ENCODE peak calls at places on chromosome 9, in five cellular contexts. One of them, this sample, is unnamed.

GRCh38 chr9:104779334-104779733 is 15.4 kb downstream of the NIPSNAP3B start:
- DNase-seq in ecto neural progenitor cell: no peak
- DNase-seq in T-helper 1 cell: no peak
- DNase-seq in cardiac septum: no peak
- DNase-seq in AG09309: no peak
- DNase-seq in this sample: no peak

GRCh38 chr9:2489838-2490314 is 131.7 kb upstream of the VLDLR start:
- DNase-seq in ecto neural progenitor cell: no peak
- DNase-seq in cardiac septum: no peak
- DNase-seq in T-helper 1 cell: no peak
- DNase-seq in AG09309: peak; percentile 71
- DNase-seq in this sample: no peak

GRCh38 chr9:120650352-120650751 is 63.9 kb downstream of the MEGF9 start:
- DNase-seq in cardiac septum: no peak
- DNase-seq in AG09309: no peak
- DNase-seq in T-helper 1 cell: no peak
- DNase-seq in ecto neural progenitor cell: no peak
- DNase-seq in this sample: no peak

GRCh38 chr9:84146893-84147705 is 166.5 kb downstream of the RMI1 start:
- DNase-seq in T-helper 1 cell: no peak
- DNase-seq in cardiac septum: no peak
- DNase-seq in ecto neural progenitor cell: no peak
- DNase-seq in AG09309: peak; percentile 20
- DNase-seq in this sample: no peak

GRCh38 chr9:98796364-98797101 is at the start of gene ANKS6:
- DNase-seq in AG09309: no peak
- DNase-seq in cardiac septum: peak; percentile 88
- DNase-seq in T-helper 1 cell: peak; percentile 81
- DNase-seq in ecto neural progenitor cell: peak; percentile 88
- DNase-seq in this sample: peak; percentile 88

GRCh38 chr9:91193658-91194391 is 167.9 kb downstream of the AUH start:
- DNase-seq in ecto neural progenitor cell: peak; percentile 90
- DNase-seq in T-helper 1 cell: peak; percentile 21
- DNase-seq in cardiac septum: peak; percentile 93
- DNase-seq in AG09309: peak; percentile 91
- DNase-seq in this sample: peak; percentile 94

GRCh38 chr9:89748831-89749499 is 144.2 kb downstream of the GADD45G start:
- DNase-seq in ecto neural progenitor cell: no peak
- DNase-seq in T-helper 1 cell: no peak
- DNase-seq in cardiac septum: no peak
- DNase-seq in AG09309: no peak
- DNase-seq in this sample: no peak

GRCh38 chr9:129125478-129125877 is 14.3 kb downstream of the PTPA start:
- DNase-seq in ecto neural progenitor cell: no peak
- DNase-seq in T-helper 1 cell: no peak
- DNase-seq in cardiac septum: no peak
- DNase-seq in AG09309: peak; percentile 73
- DNase-seq in this sample: no peak

GRCh38 chr9:120402741-120403542 is 177.0 kb downstream of the CDK5RAP2 start:
- DNase-seq in T-helper 1 cell: no peak
- DNase-seq in ecto neural progenitor cell: no peak
- DNase-seq in AG09309: peak; percentile 93
- DNase-seq in cardiac septum: peak; percentile 71
- DNase-seq in this sample: peak; percentile 46

GRCh38 chr9:125239631-125240597 is 1.2 kb downstream of the HSPA5 start:
- DNase-seq in cardiac septum: no peak
- DNase-seq in T-helper 1 cell: no peak
- DNase-seq in AG09309: no peak
- DNase-seq in ecto neural progenitor cell: no peak
- DNase-seq in this sample: no peak

GRCh38 chr9:4507306-4507705 is 17.0 kb downstream of the SLC1A1 start:
- DNase-seq in ecto neural progenitor cell: no peak
- DNase-seq in cardiac septum: no peak
- DNase-seq in T-helper 1 cell: no peak
- DNase-seq in AG09309: no peak
- DNase-seq in this sample: no peak

GRCh38 chr9:124814178-124814535 is 37.2 kb downstream of the OLFML2A start:
- DNase-seq in ecto neural progenitor cell: no peak
- DNase-seq in AG09309: no peak
- DNase-seq in cardiac septum: no peak
- DNase-seq in T-helper 1 cell: no peak
- DNase-seq in this sample: no peak

GRCh38 chr9:114958021-114958846 is 27.8 kb upstream of the TNFSF8 start:
- DNase-seq in T-helper 1 cell: no peak
- DNase-seq in ecto neural progenitor cell: no peak
- DNase-seq in cardiac septum: no peak
- DNase-seq in AG09309: no peak
- DNase-seq in this sample: peak; percentile 68

GRCh38 chr9:19650292-19650691 is 138.5 kb downstream of the SLC24A2 start:
- DNase-seq in T-helper 1 cell: no peak
- DNase-seq in cardiac septum: no peak
- DNase-seq in AG09309: no peak
- DNase-seq in ecto neural progenitor cell: no peak
- DNase-seq in this sample: no peak

GRCh38 chr9:136342191-136343120 is 15.1 kb downstream of the GPSM1 start:
- DNase-seq in AG09309: no peak
- DNase-seq in T-helper 1 cell: peak; percentile 31
- DNase-seq in cardiac septum: peak; percentile 95
- DNase-seq in ecto neural progenitor cell: peak; percentile 97
- DNase-seq in this sample: peak; percentile 93

GRCh38 chr9:18666348-18666747 is 192.4 kb downstream of the ADAMTSL1 start:
- DNase-seq in AG09309: no peak
- DNase-seq in cardiac septum: no peak
- DNase-seq in T-helper 1 cell: no peak
- DNase-seq in ecto neural progenitor cell: no peak
- DNase-seq in this sample: no peak

GRCh38 chr9:13083973-13084528 is 195.4 kb downstream of the MPDZ start:
- DNase-seq in ecto neural progenitor cell: no peak
- DNase-seq in T-helper 1 cell: no peak
- DNase-seq in AG09309: peak; percentile 3
- DNase-seq in cardiac septum: no peak
- DNase-seq in this sample: no peak

GRCh38 chr9:2621678-2622360 is at the start of gene VLDLR:
- DNase-seq in T-helper 1 cell: no peak
- DNase-seq in AG09309: no peak
- DNase-seq in ecto neural progenitor cell: peak; percentile 84
- DNase-seq in cardiac septum: peak; percentile 81
- DNase-seq in this sample: peak; percentile 66

GRCh38 chr9:119974026-119974425 is 604.8 kb upstream of the BRINP1 start:
- DNase-seq in AG09309: no peak
- DNase-seq in ecto neural progenitor cell: no peak
- DNase-seq in cardiac septum: no peak
- DNase-seq in T-helper 1 cell: no peak
- DNase-seq in this sample: no peak

GRCh38 chr9:124664143-124664542 is 107.0 kb downstream of the NR6A1 start:
- DNase-seq in AG09309: no peak
- DNase-seq in ecto neural progenitor cell: no peak
- DNase-seq in cardiac septum: no peak
- DNase-seq in T-helper 1 cell: no peak
- DNase-seq in this sample: no peak

GRCh38 chr9:137025120-137025966 is 2.7 kb downstream of the ABCA2 start:
- DNase-seq in cardiac septum: no peak
- DNase-seq in T-helper 1 cell: no peak
- DNase-seq in AG09309: no peak
- DNase-seq in ecto neural progenitor cell: no peak
- DNase-seq in this sample: peak; percentile 85

GRCh38 chr9:69996947-69997346 is 46.7 kb upstream of the MAMDC2 start:
- DNase-seq in ecto neural progenitor cell: no peak
- DNase-seq in AG09309: no peak
- DNase-seq in cardiac septum: no peak
- DNase-seq in T-helper 1 cell: no peak
- DNase-seq in this sample: no peak

GRCh38 chr9:88488166-88488565 is 46.8 kb upstream of the NXNL2 start:
- DNase-seq in T-helper 1 cell: no peak
- DNase-seq in AG09309: no peak
- DNase-seq in ecto neural progenitor cell: no peak
- DNase-seq in cardiac septum: no peak
- DNase-seq in this sample: no peak

GRCh38 chr9:4793412-4794005 is 765 bp downstream of the RCL1 start:
- DNase-seq in ecto neural progenitor cell: no peak
- DNase-seq in AG09309: no peak
- DNase-seq in cardiac septum: no peak
- DNase-seq in T-helper 1 cell: no peak
- DNase-seq in this sample: no peak

GRCh38 chr9:14313951-14314423 is at the start of gene NFIB:
- DNase-seq in cardiac septum: peak; percentile 76
- DNase-seq in AG09309: no peak
- DNase-seq in T-helper 1 cell: peak; percentile 2
- DNase-seq in ecto neural progenitor cell: peak; percentile 52
- DNase-seq in this sample: peak; percentile 81

GRCh38 chr9:131609116-131609830 is 64.0 kb downstream of the PRRT1B start:
- DNase-seq in cardiac septum: no peak
- DNase-seq in T-helper 1 cell: no peak
- DNase-seq in AG09309: peak; percentile 38
- DNase-seq in ecto neural progenitor cell: no peak
- DNase-seq in this sample: peak; percentile 89

GRCh38 chr9:120935383-120935857 is 8.8 kb upstream of the TRAF1 start:
- DNase-seq in cardiac septum: peak; percentile 95
- DNase-seq in ecto neural progenitor cell: peak; percentile 29
- DNase-seq in T-helper 1 cell: no peak
- DNase-seq in AG09309: peak; percentile 80
- DNase-seq in this sample: peak; percentile 98

GRCh38 chr9:131310833-131311554 is 21.5 kb downstream of the PLPP7 start:
- DNase-seq in T-helper 1 cell: peak; percentile 47
- DNase-seq in ecto neural progenitor cell: no peak
- DNase-seq in AG09309: no peak
- DNase-seq in cardiac septum: no peak
- DNase-seq in this sample: no peak

This sample was measured in sigmoid colon.